ENCODE peak calls at places on chromosomes 11 and 22, in seven cellular contexts. T, K, S, O, C, W and F are unnamed samples.

GRCh38 chr11:11985016-11985715 is 23.3 kb downstream of the DKK3 start:
- DNase-seq in W (no peak), K (no peak), T (no peak), O (no peak), C (no peak), S (no peak), F (no peak)

GRCh38 chr11:18191376-18191775 is 18.7 kb downstream of the MRGPRX4 start:
- DNase-seq in O (no peak), T (no peak), S (no peak), W (no peak), C (no peak), K (no peak), F (no peak)

GRCh38 chr11:43852057-43852636 is 28.5 kb upstream of the ALKBH3 start:
- DNase-seq in W (peak), T (peak), S (peak), K (peak), O (peak), C (peak), F (peak)

GRCh38 chr22:21947040-21948014 is 5.3 kb downstream of the PPM1F start:
- DNase-seq in O (no peak), S (no peak), T (peak), W (peak), C (no peak), K (peak), F (no peak)

GRCh38 chr11:101336858-101337257 is 207.2 kb upstream of the PGR start:
- DNase-seq in K (no peak), W (no peak), C (no peak), O (no peak), T (no peak), S (no peak), F (no peak)

GRCh38 chr11:33672273-33672672 is 28.4 kb downstream of the C11orf91 start:
- DNase-seq in W (no peak), S (no peak), C (no peak), O (no peak), K (no peak), T (no peak), F (no peak)

GRCh38 chr11:35223429-35223828 is 84.5 kb downstream of the CD44 start:
- DNase-seq in O (no peak), W (peak), C (no peak), K (no peak), T (no peak), S (no peak), F (no peak)

GRCh38 chr11:28836285-28837081 is 728.3 kb downstream of the METTL15 start:
- DNase-seq in K (no peak), O (no peak), C (no peak), W (no peak), T (peak), S (no peak), F (no peak)

GRCh38 chr11:72606362-72607100 is 67.7 kb downstream of the PDE2A start:
- DNase-seq in T (no peak), S (no peak), C (no peak), O (no peak), W (no peak), K (no peak), F (no peak)

GRCh38 chr11:33373636-33374035 is 116.5 kb downstream of the HIPK3 start:
- DNase-seq in C (no peak), O (no peak), W (no peak), S (no peak), T (no peak), K (no peak), F (no peak)

GRCh38 chr22:37485006-37485713 is 1.0 kb downstream of the MFNG start:
- DNase-seq in W (no peak), O (no peak), K (no peak), S (peak), T (no peak), C (no peak), F (peak)

GRCh38 chr22:50011447-50012200 is 941 bp downstream of the IL17REL start:
- DNase-seq in O (no peak), C (no peak), S (peak), T (no peak), K (no peak), W (peak), F (peak)

GRCh38 chr22:21862386-21863242 is 4.8 kb downstream of the MAPK1 start:
- DNase-seq in S (no peak), C (no peak), K (no peak), O (no peak), T (no peak), W (no peak), F (no peak)

GRCh38 chr11:105282658-105283057 is 143.1 kb upstream of the CARD18 start:
- DNase-seq in W (peak), C (no peak), S (no peak), O (no peak), K (no peak), T (no peak), F (no peak)

GRCh38 chr11:4418403-4418802 is 24.9 kb upstream of the TRIM21 start:
- DNase-seq in C (no peak), T (no peak), W (no peak), S (no peak), O (no peak), K (no peak), F (no peak)

GRCh38 chr22:46547883-46548244 is 10.4 kb upstream of the CELSR1 start:
- DNase-seq in S (no peak), W (no peak), T (peak), K (no peak), C (no peak), O (no peak), F (no peak)

GRCh38 chr22:27687984-27688545 is 113.5 kb downstream of the MN1 start:
- DNase-seq in W (no peak), T (peak), C (no peak), K (no peak), S (no peak), O (no peak), F (no peak)

GRCh38 chr11:46414466-46414796 is 22.9 kb upstream of the CHRM4 start:
- DNase-seq in S (no peak), K (no peak), T (no peak), O (no peak), W (no peak), C (no peak), F (no peak)

GRCh38 chr11:1629326-1630185 is at the start of gene KRTAP5-5:
- DNase-seq in W (no peak), T (no peak), C (no peak), K (no peak), S (no peak), O (no peak), F (no peak)

GRCh38 chr22:46446799-46447198 is 90.6 kb downstream of the CELSR1 start:
- DNase-seq in O (no peak), S (no peak), T (no peak), C (no peak), W (no peak), K (no peak), F (no peak)

GRCh38 chr11:38169286-38169685 is 1571.2 kb upstream of the RAG2 start:
- DNase-seq in C (no peak), S (no peak), W (no peak), T (peak), K (no peak), O (no peak), F (no peak)

GRCh38 chr11:64776875-64777274 is 1.5 kb downstream of the SF1 start:
- DNase-seq in K (no peak), W (no peak), O (no peak), T (no peak), S (no peak), C (no peak), F (no peak)

GRCh38 chr11:122897606-122898210 is 15.1 kb downstream of the JHY start:
- DNase-seq in W (no peak), O (no peak), K (no peak), S (no peak), T (no peak), C (no peak), F (no peak)

GRCh38 chr11:16606784-16607674 is 131.4 kb upstream of the C11orf58 start:
- DNase-seq in W (peak), C (no peak), S (no peak), O (no peak), T (no peak), K (peak), F (no peak)

GRCh38 chr11:65556470-65557279 is 1.5 kb downstream of the LTBP3 start:
- DNase-seq in O (no peak), C (no peak), W (no peak), T (no peak), S (no peak), K (no peak), F (no peak)

GRCh38 chr11:34302046-34302921 is 55.5 kb downstream of the ABTB2 start:
- DNase-seq in C (no peak), O (peak), S (no peak), T (no peak), W (no peak), K (no peak), F (no peak)

GRCh38 chr22:22705328-22706100 is 61.1 kb downstream of the GGTLC2 start:
- DNase-seq in C (no peak), O (no peak), S (no peak), W (no peak), T (no peak), K (no peak), F (no peak)

DNA sequence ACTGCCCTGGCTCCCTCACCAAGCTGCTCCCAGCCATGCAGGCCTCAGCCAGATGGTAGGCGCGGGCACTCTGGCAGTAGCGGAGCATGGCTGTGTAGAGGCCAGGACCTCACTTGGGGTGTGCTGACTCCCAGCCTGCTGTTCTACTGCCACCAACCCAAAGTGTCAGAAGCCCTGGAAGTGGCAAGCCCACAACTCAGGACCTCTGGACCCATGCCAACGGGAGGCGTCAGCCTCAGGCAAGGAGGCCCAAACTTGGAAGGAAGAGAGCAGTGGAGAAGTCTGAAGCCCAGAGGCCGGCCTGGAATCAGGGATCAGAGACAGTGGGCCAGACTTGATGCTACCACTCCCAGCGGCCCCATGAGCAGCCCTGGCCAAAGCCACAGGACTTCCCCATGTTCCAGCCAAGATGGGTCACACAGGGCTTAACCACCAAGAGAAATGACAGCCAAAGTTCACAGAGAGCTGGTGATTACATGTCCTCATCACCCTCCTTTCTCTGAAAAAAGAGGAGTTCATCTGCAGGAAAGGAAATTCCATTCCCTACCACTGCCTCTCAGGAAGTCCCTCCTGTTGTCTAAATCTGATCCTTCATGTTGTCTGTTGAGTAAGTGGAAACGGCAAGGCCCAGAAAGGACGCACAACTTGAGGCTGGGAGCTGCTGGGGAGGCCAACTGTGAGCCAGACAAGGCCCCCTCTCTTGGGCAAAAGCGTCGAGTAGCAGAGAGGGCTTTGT is 4.4 kb downstream of the ARRB1 start:
- DNase-seq in C (no peak), W (no peak), S (no peak), T (no peak), O (no peak), K (no peak), F (no peak)
- TF ChIP-seq TAF1 in C (no peak), W (no peak), S (no peak), T (no peak), O (no peak), K (no peak), F (no peak)

DNA sequence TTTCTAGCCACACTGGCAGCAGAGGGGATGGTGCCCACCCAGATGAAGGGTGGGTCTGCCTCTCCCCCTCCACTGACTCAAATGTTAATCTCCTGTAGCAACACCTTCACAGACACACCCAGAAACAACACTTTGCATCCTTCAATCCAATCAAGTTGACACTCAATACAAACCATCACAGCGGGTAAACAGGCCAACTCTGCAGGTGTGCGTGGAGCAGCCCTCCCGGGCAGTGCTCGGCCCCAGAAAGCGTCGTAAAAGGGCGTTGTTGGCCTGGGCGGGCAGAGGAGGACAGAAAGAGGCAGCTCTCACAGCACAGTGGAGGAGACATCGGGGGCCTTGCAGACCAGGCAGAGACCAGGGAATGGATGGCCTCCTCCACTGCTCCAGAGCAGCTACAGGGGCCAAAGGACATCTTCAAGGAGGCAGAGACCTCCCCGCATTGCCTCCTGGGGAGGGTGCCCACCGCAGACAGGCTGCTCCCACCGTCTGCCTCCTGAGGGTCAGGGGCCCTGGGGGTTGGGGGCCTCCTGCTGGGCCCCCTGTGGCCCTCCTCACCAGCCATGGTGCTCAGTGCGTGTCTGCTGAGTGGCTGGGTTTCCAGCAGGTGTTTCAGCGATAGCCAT is 56.1 kb upstream of the FADD start:
- DNase-seq in K (no peak), T (no peak), C (no peak), S (no peak), W (no peak), O (no peak), F (no peak)
- TF ChIP-seq TAF1 in K (no peak), T (no peak), C (no peak), S (no peak), W (no peak), O (no peak), F (no peak)

DNA sequence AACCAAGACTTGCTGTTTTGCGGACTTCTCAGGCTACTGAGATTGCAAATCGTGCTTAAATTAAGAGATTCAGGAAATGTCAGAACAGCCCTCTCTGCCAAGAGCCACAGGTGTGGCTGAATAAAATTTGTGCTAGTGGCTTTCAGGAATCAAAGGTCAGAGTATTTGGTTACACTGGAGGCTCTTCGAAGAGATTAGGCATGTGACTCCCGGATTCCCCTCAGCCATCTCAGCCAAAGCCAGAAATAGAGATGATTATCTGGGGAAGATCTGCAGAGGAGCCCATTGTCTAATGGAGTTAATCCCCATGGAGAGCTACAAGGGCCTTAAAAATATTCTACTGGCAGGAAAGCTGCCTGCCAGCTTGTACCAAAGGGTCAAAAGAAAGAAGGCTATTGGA is 1259.5 kb downstream of the TBC1D22A start:
- DNase-seq in O (no peak), W (no peak), C (no peak), T (no peak), S (no peak), K (no peak), F (no peak)
- TF ChIP-seq TAF1 in O (no peak), W (no peak), C (no peak), T (no peak), S (no peak), K (no peak), F (no peak)

GRCh38 chr11:112637046-112637445 is 324.2 kb upstream of the NCAM1 start:
- DNase-seq in W (no peak), O (no peak), K (no peak), T (no peak), C (no peak), S (no peak), F (no peak)
- TF ChIP-seq TAF1 in W (no peak), O (no peak), K (no peak), T (no peak), C (no peak), S (no peak), F (no peak)

GRCh38 chr11:125918140-125918840 is 14.0 kb downstream of the DDX25 start:
- DNase-seq in T (no peak), K (no peak), O (no peak), W (peak), C (no peak), S (no peak), F (no peak)

GRCh38 chr11:125922156-125922555 is 17.8 kb downstream of the DDX25 start:
- DNase-seq in T (no peak), O (no peak), K (no peak), S (no peak), W (no peak), C (no peak), F (no peak)

GRCh38 chr11:125921042-125921441 is 16.7 kb downstream of the DDX25 start:
- DNase-seq in W (no peak), T (peak), C (no peak), O (no peak), S (no peak), K (no peak), F (no peak)

GRCh38 chr11:125916683-125917337 is 12.5 kb downstream of the DDX25 start:
- DNase-seq in S (no peak), C (no peak), T (no peak), O (no peak), K (no peak), W (no peak), F (no peak)
- TF ChIP-seq TAF1 in S (no peak), C (no peak), T (no peak), O (no peak), K (no peak), W (no peak), F (no peak)

DNA sequence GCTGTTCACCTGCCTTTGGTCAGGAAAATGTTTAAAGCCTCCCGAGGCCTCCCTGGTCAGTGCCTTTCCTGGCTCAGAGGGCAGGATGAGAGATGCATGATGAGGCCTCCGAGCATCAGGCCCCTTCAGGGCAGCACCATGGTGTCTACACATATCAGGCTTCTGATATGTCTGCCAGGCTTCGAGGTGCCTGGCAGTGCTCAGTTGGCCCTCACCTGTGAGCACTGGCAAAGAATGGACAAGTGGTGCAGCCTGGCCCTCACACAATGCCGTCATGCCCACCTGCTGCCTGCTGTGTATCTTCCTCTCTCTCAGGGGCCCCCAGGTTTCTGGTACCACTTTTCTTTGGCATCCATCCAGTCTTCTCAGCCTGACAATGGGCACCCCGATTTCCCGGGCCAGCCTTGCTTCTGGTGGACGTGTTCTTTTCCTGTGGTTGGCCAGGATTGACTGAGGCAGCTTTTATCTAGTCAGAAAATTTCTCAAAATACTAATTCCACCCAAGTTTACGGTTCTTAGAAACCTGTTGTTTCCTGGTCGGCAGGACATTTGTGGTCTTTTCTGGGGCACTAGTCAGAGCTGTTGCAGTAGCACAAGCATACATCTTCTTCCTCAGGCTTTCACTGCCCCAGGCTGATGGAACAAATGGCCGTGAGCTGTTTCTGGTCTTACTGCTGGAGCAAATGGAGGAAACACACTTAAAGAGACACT is 76.8 kb upstream of the SUSD2 start:
- DNase-seq in C (no peak), O (no peak), W (no peak), S (no peak), T (no peak), K (no peak), F (no peak)
- TF ChIP-seq TAF1 in C (no peak), O (no peak), W (no peak), S (no peak), T (no peak), K (no peak), F (no peak)